ENCODE peak calls at places on chromosomes 4 and X, in four cellular contexts. One of them, this sample, is unnamed.

GRCh38 chr4:16864199-16864598 is 34.2 kb downstream of the LDB2 start:
- DNase-seq in epithelial cell of proximal tubule: no peak
- DNase-seq in mesothelial cell of epicardium: no peak
- DNase-seq in NB4: no peak
- DNase-seq in this sample: no peak

GRCh38 chr4:13783800-13784411 is 156.4 kb upstream of the BOD1L1 start:
- DNase-seq in mesothelial cell of epicardium: no peak
- DNase-seq in NB4: no peak
- DNase-seq in epithelial cell of proximal tubule: peak
- DNase-seq in this sample: peak

GRCh38 chr4:156538210-156538609 is 433.4 kb downstream of the PDGFC start:
- DNase-seq in epithelial cell of proximal tubule: no peak
- DNase-seq in NB4: no peak
- DNase-seq in mesothelial cell of epicardium: no peak
- DNase-seq in this sample: no peak

GRCh38 chr4:115090483-115091075 is 22.8 kb downstream of the NDST4 start:
- DNase-seq in mesothelial cell of epicardium: no peak
- DNase-seq in NB4: peak
- DNase-seq in epithelial cell of proximal tubule: no peak
- DNase-seq in this sample: peak

GRCh38 chr4:118400362-118400761 is 47.6 kb upstream of the PRSS12 start:
- DNase-seq in epithelial cell of proximal tubule: no peak
- DNase-seq in mesothelial cell of epicardium: no peak
- DNase-seq in NB4: peak
- DNase-seq in this sample: no peak

GRCh38 chr4:171834640-171835039 is 21.4 kb downstream of the GALNTL6 start:
- DNase-seq in mesothelial cell of epicardium: no peak
- DNase-seq in epithelial cell of proximal tubule: no peak
- DNase-seq in NB4: no peak
- DNase-seq in this sample: no peak

GRCh38 chr4:138111462-138112000 is 130.6 kb downstream of the SLC7A11 start:
- DNase-seq in NB4: no peak
- DNase-seq in mesothelial cell of epicardium: no peak
- DNase-seq in epithelial cell of proximal tubule: no peak
- DNase-seq in this sample: no peak

GRCh38 chrX:100931218-100931924 is 2.7 kb upstream of the XKRX start:
- DNase-seq in mesothelial cell of epicardium: no peak
- DNase-seq in epithelial cell of proximal tubule: no peak
- DNase-seq in NB4: peak
- DNase-seq in this sample: no peak

GRCh38 chr4:127533028-127533700 is 99.6 kb upstream of the INTU start:
- DNase-seq in NB4: no peak
- DNase-seq in mesothelial cell of epicardium: no peak
- DNase-seq in epithelial cell of proximal tubule: peak
- DNase-seq in this sample: peak

GRCh38 chr4:105710678-105711077 is 2.1 kb downstream of the GSTCD start:
- DNase-seq in mesothelial cell of epicardium: no peak
- DNase-seq in NB4: no peak
- DNase-seq in epithelial cell of proximal tubule: no peak
- DNase-seq in this sample: no peak

GRCh38 chr4:17544205-17544604 is 29.2 kb downstream of the CLRN2 start:
- DNase-seq in NB4: peak
- DNase-seq in epithelial cell of proximal tubule: no peak
- DNase-seq in mesothelial cell of epicardium: no peak
- DNase-seq in this sample: peak

GRCh38 chr4:80183196-80184052 is 13.9 kb upstream of the PRDM8 start:
- DNase-seq in epithelial cell of proximal tubule: no peak
- DNase-seq in NB4: peak
- DNase-seq in mesothelial cell of epicardium: no peak
- DNase-seq in this sample: no peak

GRCh38 chr4:142534994-142535393 is 311.1 kb downstream of the INPP4B start:
- DNase-seq in mesothelial cell of epicardium: no peak
- DNase-seq in NB4: no peak
- DNase-seq in epithelial cell of proximal tubule: no peak
- DNase-seq in this sample: no peak

GRCh38 chrX:76987381-76987780 is 459.8 kb upstream of the FGF16 start:
- DNase-seq in mesothelial cell of epicardium: no peak
- DNase-seq in NB4: no peak
- DNase-seq in epithelial cell of proximal tubule: no peak
- DNase-seq in this sample: no peak

GRCh38 chrX:134622056-134622812 is 36.0 kb downstream of the PLAC1 start:
- DNase-seq in epithelial cell of proximal tubule: peak
- DNase-seq in mesothelial cell of epicardium: no peak
- DNase-seq in NB4: peak
- DNase-seq in this sample: peak

GRCh38 chr4:3420606-3420955 is 21.2 kb upstream of the HGFAC start:
- DNase-seq in mesothelial cell of epicardium: no peak
- DNase-seq in epithelial cell of proximal tubule: no peak
- DNase-seq in NB4: no peak
- DNase-seq in this sample: no peak

GRCh38 chr4:83285022-83285387 is 407 bp upstream of the COQ2 start:
- DNase-seq in epithelial cell of proximal tubule: peak
- DNase-seq in mesothelial cell of epicardium: no peak
- DNase-seq in NB4: peak
- DNase-seq in this sample: peak

GRCh38 chr4:100929753-100930152 is 411.9 kb upstream of the EMCN start:
- DNase-seq in epithelial cell of proximal tubule: no peak
- DNase-seq in NB4: no peak
- DNase-seq in mesothelial cell of epicardium: no peak
- DNase-seq in this sample: no peak

GRCh38 chrX:94058728-94059382 is 384.8 kb downstream of the FAM133A start:
- DNase-seq in epithelial cell of proximal tubule: no peak
- DNase-seq in mesothelial cell of epicardium: peak
- DNase-seq in NB4: peak
- DNase-seq in this sample: peak

GRCh38 chr4:66000500-66001117 is 330.3 kb upstream of the EPHA5 start:
- DNase-seq in NB4: no peak
- DNase-seq in epithelial cell of proximal tubule: no peak
- DNase-seq in mesothelial cell of epicardium: no peak
- DNase-seq in this sample: no peak

GRCh38 chr4:170003071-170004070 is 22.8 kb downstream of the MFAP3L start:
- DNase-seq in mesothelial cell of epicardium: no peak
- DNase-seq in NB4: no peak
- DNase-seq in epithelial cell of proximal tubule: no peak
- DNase-seq in this sample: no peak

GRCh38 chr4:142893012-142893411 is 46.9 kb upstream of the INPP4B start:
- DNase-seq in NB4: no peak
- DNase-seq in epithelial cell of proximal tubule: no peak
- DNase-seq in mesothelial cell of epicardium: no peak
- DNase-seq in this sample: no peak

GRCh38 chrX:2673611-2674010 is 17.5 kb upstream of the CD99 start:
- DNase-seq in mesothelial cell of epicardium: no peak
- DNase-seq in epithelial cell of proximal tubule: no peak
- DNase-seq in NB4: no peak
- DNase-seq in this sample: no peak

GRCh38 chrX:13756381-13756780 is 21.8 kb downstream of the OFD1 start:
- DNase-seq in NB4: no peak
- DNase-seq in epithelial cell of proximal tubule: no peak
- DNase-seq in mesothelial cell of epicardium: no peak
- DNase-seq in this sample: no peak

GRCh38 chrX:110794601-110795000 is 1.0 kb downstream of the CHRDL1 start:
- DNase-seq in mesothelial cell of epicardium: no peak
- DNase-seq in epithelial cell of proximal tubule: no peak
- DNase-seq in NB4: no peak
- DNase-seq in this sample: no peak

GRCh38 chr4:176066757-176067156 is 1.1 kb downstream of the WDR17 start:
- DNase-seq in epithelial cell of proximal tubule: no peak
- DNase-seq in mesothelial cell of epicardium: no peak
- DNase-seq in NB4: no peak
- DNase-seq in this sample: no peak

GRCh38 chr4:6257243-6258025 is 12.2 kb upstream of the WFS1 start:
- DNase-seq in NB4: peak
- DNase-seq in mesothelial cell of epicardium: no peak
- DNase-seq in epithelial cell of proximal tubule: no peak
- DNase-seq in this sample: no peak

This sample was measured in hepatocyte.